ENCODE peak calls at places on chromosome 1, in six cellular contexts. K is aorta, F is activated T-cell treated with anti-CD3 and anti-CD28 coated beads for 24 hours, Y is ureter, A is amygdala, Q is DMS153. U is an unnamed sample.

GRCh38 chr1:215118081-215118480 is 35.5 kb downstream of the KCNK2 start:
- DNase-seq in K (no peak), Q (no peak), A (no peak), F (no peak), Y (no peak), U (no peak)

GRCh38 chr1:9075023-9075422 is 5.6 kb upstream of the SLC2A5 start:
- DNase-seq in Q (peak; percentile 99), K (no peak), A (no peak), Y (no peak), F (no peak), U (no peak)

GRCh38 chr1:115090547-115090946 is 1.2 kb upstream of the TSPAN2 start:
- DNase-seq in K (peak; percentile 90), Q (no peak), Y (no peak), F (no peak), A (no peak), U (no peak)

GRCh38 chr1:12146343-12147112 is 20.3 kb upstream of the TNFRSF1B start:
- DNase-seq in A (no peak), Y (no peak), Q (no peak), K (no peak), F (no peak), U (no peak)

GRCh38 chr1:67723620-67724019 is 38.6 kb downstream of the GADD45A start:
- DNase-seq in F (no peak), A (no peak), Y (no peak), Q (no peak), K (no peak), U (no peak)

GRCh38 chr1:208165659-208166058 is 78.5 kb downstream of the PLXNA2 start:
- DNase-seq in K (no peak), A (no peak), F (no peak), Y (no peak), Q (no peak), U (no peak)

GRCh38 chr1:232923739-232924386 is 26.5 kb upstream of the NTPCR start:
- DNase-seq in K (no peak), A (no peak), F (peak; percentile 23), Y (no peak), Q (no peak), U (no peak)

GRCh38 chr1:16393255-16394177 is 26.5 kb downstream of the SZRD1 start:
- DNase-seq in Y (no peak), A (no peak), F (no peak), K (no peak), Q (no peak), U (peak; percentile 38)

GRCh38 chr1:176560681-176561080 is 97.7 kb downstream of the PAPPA2 start:
- DNase-seq in K (no peak), F (no peak), A (no peak), Y (no peak), Q (no peak), U (no peak)

U was measured in Right ventricle myocardium superior.